ENCODE peak calls at places on chromosome 15, in five cellular contexts. C is Peyer's patch; H is CD4-positive, alpha-beta T cell; I is sigmoid colon; U is A549. Z is an unnamed sample.

GRCh38 chr15:55741592-55742497 is 1.1 kb downstream of the PRTG start:
- DNase-seq in C (no peak), H (no peak), I (no peak), U (peak), Z (no peak)

GRCh38 chr15:25378501-25378901 is 60.3 kb downstream of the UBE3A start:
- DNase-seq in C (no peak), H (no peak), I (no peak), U (no peak), Z (no peak)

GRCh38 chr15:99443768-99444446 is 121.9 kb upstream of the MEF2A start:
- DNase-seq in C (peak), H (no peak), I (peak), U (no peak), Z (no peak)

GRCh38 chr15:72009207-72009606 is 108.7 kb downstream of the MYO9A start:
- DNase-seq in C (peak), H (no peak), I (no peak), U (no peak), Z (no peak)

GRCh38 chr15:40436116-40436891 is 4.4 kb upstream of the BAHD1 start:
- DNase-seq in C (no peak), H (no peak), I (no peak), U (no peak), Z (no peak)

GRCh38 chr15:41485226-41485625 is 8.4 kb upstream of the ITPKA start:
- DNase-seq in C (no peak), H (no peak), I (no peak), U (no peak), Z (no peak)

GRCh38 chr15:25182098-25182478 is 227.3 kb downstream of the SNRPN start:
- DNase-seq in C (no peak), H (no peak), I (peak), U (no peak), Z (peak)

GRCh38 chr15:28904541-28905303 is 18.9 kb downstream of the APBA2 start:
- DNase-seq in C (peak), H (no peak), I (no peak), U (no peak), Z (no peak)

GRCh38 chr15:60328852-60329443 is 68.8 kb downstream of the ANXA2 start:
- DNase-seq in C (peak), H (no peak), I (no peak), U (no peak), Z (no peak)

GRCh38 chr15:62899090-62899493 is 143.5 kb upstream of the TPM1 start:
- DNase-seq in C (peak), H (no peak), I (peak), U (no peak), Z (no peak)

GRCh38 chr15:92653836-92654524 is 1.6 kb downstream of the FAM174B start:
- DNase-seq in C (peak), H (no peak), I (peak), U (no peak), Z (no peak)

GRCh38 chr15:55230051-55230670 is 33.4 kb upstream of the RSL24D1 start:
- DNase-seq in C (no peak), H (no peak), I (no peak), U (no peak), Z (no peak)

GRCh38 chr15:40768492-40769309 is 1.1 kb upstream of the C15orf62 start:
- DNase-seq in C (peak), H (no peak), I (no peak), U (no peak), Z (peak)

GRCh38 chr15:71043373-71043772 is 71.9 kb upstream of the THSD4 start:
- DNase-seq in C (no peak), H (no peak), I (no peak), U (peak), Z (no peak)

GRCh38 chr15:90860942-90861675 is 7.3 kb upstream of the FURIN start:
- DNase-seq in C (no peak), H (no peak), I (no peak), U (peak), Z (no peak)

GRCh38 chr15:78909791-78910228 is 35.0 kb downstream of the CTSH start:
- DNase-seq in C (peak), H (no peak), I (no peak), U (peak), Z (no peak)

GRCh38 chr15:90884719-90885431 is 571 bp downstream of the FES start:
- DNase-seq in C (no peak), H (no peak), I (no peak), U (no peak), Z (peak)

GRCh38 chr15:60507596-60508424 is 28.9 kb upstream of the ICE2 start:
- DNase-seq in C (peak), H (peak), I (peak), U (peak), Z (no peak)

GRCh38 chr15:66294157-66294931 is 976 bp downstream of the DIS3L start:
- DNase-seq in C (peak), H (no peak), I (no peak), U (peak), Z (peak)

GRCh38 chr15:69623521-69624513 is 171.2 kb downstream of the RPLP1 start:
- DNase-seq in C (no peak), H (no peak), I (no peak), U (no peak), Z (no peak)

GRCh38 chr15:70627322-70627721 is 136.0 kb downstream of the UACA start:
- DNase-seq in C (no peak), H (no peak), I (no peak), U (no peak), Z (no peak)

GRCh38 chr15:80188293-80188692 is 35.5 kb downstream of the FAH start:
- DNase-seq in C (no peak), H (no peak), I (no peak), U (no peak), Z (no peak)

GRCh38 chr15:39628131-39628482 is 47.2 kb downstream of the THBS1 start:
- DNase-seq in C (no peak), H (no peak), I (no peak), U (no peak), Z (no peak)

GRCh38 chr15:85527907-85528306 is 147.5 kb downstream of the AKAP13 start:
- DNase-seq in C (no peak), H (no peak), I (no peak), U (no peak), Z (no peak)

GRCh38 chr15:39181348-39181747 is 399.5 kb upstream of the THBS1 start:
- DNase-seq in C (no peak), H (no peak), I (no peak), U (no peak), Z (no peak)

GRCh38 chr15:70165811-70166284 is 68.1 kb upstream of the TLE3 start:
- DNase-seq in C (no peak), H (no peak), I (peak), U (no peak), Z (no peak)

GRCh38 chr15:44527241-44527640 is 9.7 kb upstream of the EIF3J start:
- DNase-seq in C (no peak), H (no peak), I (no peak), U (no peak), Z (no peak)

GRCh38 chr15:92074646-92075045 is 221.1 kb downstream of the SLCO3A1 start:
- DNase-seq in C (peak), H (no peak), I (no peak), U (no peak), Z (peak)

GRCh38 chr15:101295607-101296225 is 668 bp upstream of the SNRPA1 start:
- DNase-seq in C (peak), H (no peak), I (no peak), U (no peak), Z (no peak)

GRCh38 chr15:87873501-87873900 is 383.0 kb downstream of the NTRK3 start:
- DNase-seq in C (no peak), H (no peak), I (no peak), U (no peak), Z (no peak)

GRCh38 chr15:64146885-64147681 is 4.4 kb upstream of the SNX22 start:
- DNase-seq in C (no peak), H (no peak), I (peak), U (no peak), Z (no peak)

GRCh38 chr15:85976986-85977385 is 102.7 kb upstream of the AGBL1 start:
- DNase-seq in C (no peak), H (no peak), I (no peak), U (no peak), Z (no peak)